ENCODE peak calls at places on chromosomes 6 and 20, in ten cellular contexts. V is ovary; B is tibial nerve; X is CD8-positive, alpha-beta T cell; S is MM.1S; T is upper lobe of right lung; N is PC-3; F is body of pancreas; L is heart left ventricle; U is dorsolateral prefrontal cortex. J is an unnamed sample.

GRCh38 chr6:141464490-141464889 is 668.2 kb upstream of the GJE1 start:
- DNase-seq in V (no peak), B (no peak), X (no peak), S (peak), T (no peak), N (peak), F (no peak), L (no peak), U (no peak), J (no peak)

GRCh38 chr20:31596831-31597482 is 8.1 kb upstream of the ID1 start:
- DNase-seq in V (no peak), B (no peak), X (no peak), S (no peak), T (no peak), N (no peak), F (no peak), L (no peak), U (no peak), J (no peak)

GRCh38 chr6:160420969-160421556 is 72.9 kb downstream of the SLC22A3 start:
- DNase-seq in V (peak), B (no peak), X (no peak), S (no peak), T (no peak), N (no peak), F (no peak), L (no peak), U (no peak), J (no peak)

GRCh38 chr6:107399927-107400326 is 59.4 kb downstream of the PDSS2 start:
- DNase-seq in V (no peak), B (no peak), X (no peak), S (no peak), T (no peak), N (no peak), F (no peak), L (no peak), U (no peak), J (no peak)

GRCh38 chr6:104527761-104528415 is 331.8 kb downstream of the HACE1 start:
- DNase-seq in V (no peak), B (no peak), X (no peak), S (peak), T (no peak), N (peak), F (peak), L (no peak), U (no peak), J (no peak)

GRCh38 chr6:26401389-26401986 is 587 bp upstream of the BTN3A1 start:
- DNase-seq in V (no peak), B (no peak), X (no peak), S (peak), T (no peak), N (no peak), F (no peak), L (no peak), U (no peak), J (no peak)

GRCh38 chr6:56843476-56844349 is 111.2 kb upstream of the BEND6 start:
- DNase-seq in V (peak), B (peak), X (peak), S (peak), T (peak), N (peak), F (peak), L (peak), U (peak), J (no peak)

GRCh38 chr6:157528931-157529653 is 148.1 kb downstream of the ZDHHC14 start:
- DNase-seq in V (no peak), B (peak), X (no peak), S (no peak), T (no peak), N (peak), F (no peak), L (no peak), U (no peak), J (no peak)

GRCh38 chr20:32433311-32434021 is 75.3 kb downstream of the ASXL1 start:
- DNase-seq in V (no peak), B (no peak), X (no peak), S (no peak), T (no peak), N (no peak), F (no peak), L (no peak), U (no peak), J (no peak)

GRCh38 chr6:108082539-108082938 is 8.0 kb upstream of the OSTM1 start:
- DNase-seq in V (no peak), B (no peak), X (no peak), S (no peak), T (no peak), N (no peak), F (no peak), L (no peak), U (no peak), J (no peak)

GRCh38 chr6:169837529-169838250 is 86.3 kb downstream of the ERMARD start:
- DNase-seq in V (no peak), B (no peak), X (no peak), S (no peak), T (no peak), N (no peak), F (no peak), L (no peak), U (no peak), J (no peak)

GRCh38 chr20:56722042-56722441 is 92.9 kb downstream of the TFAP2C start:
- DNase-seq in V (no peak), B (peak), X (no peak), S (no peak), T (no peak), N (no peak), F (no peak), L (peak), U (no peak), J (no peak)

GRCh38 chr6:16305788-16306187 is 67.4 kb downstream of the GMPR start:
- DNase-seq in V (no peak), B (no peak), X (no peak), S (no peak), T (no peak), N (no peak), F (no peak), L (no peak), U (no peak), J (no peak)
- H3K27ac ChIP-seq in V (no peak), B (no peak), X (no peak), S (no peak), T (no peak), N (no peak), F (no peak), L (no peak), U (no peak), J (no peak)

GRCh38 chr6:5619249-5619648 is 357.9 kb downstream of the FARS2 start:
- DNase-seq in V (no peak), B (no peak), X (peak), S (no peak), T (no peak), N (no peak), F (no peak), L (no peak), U (no peak), J (no peak)
- TF ChIP-seq CTCF in V (no peak), B (no peak), X (no peak), S (no peak), T (no peak), N (no peak), F (no peak), L (no peak), U (no peak), J (no peak)

GRCh38 chr6:167833396-167833763 is 6.7 kb downstream of the AFDN start:
- DNase-seq in V (no peak), B (no peak), X (no peak), S (no peak), T (no peak), N (no peak), F (no peak), L (no peak), U (no peak), J (no peak)
- H3K27ac ChIP-seq in V (no peak), B (no peak), X (no peak), S (no peak), T (peak), N (no peak), F (peak), L (no peak), U (no peak), J (no peak)

DNA sequence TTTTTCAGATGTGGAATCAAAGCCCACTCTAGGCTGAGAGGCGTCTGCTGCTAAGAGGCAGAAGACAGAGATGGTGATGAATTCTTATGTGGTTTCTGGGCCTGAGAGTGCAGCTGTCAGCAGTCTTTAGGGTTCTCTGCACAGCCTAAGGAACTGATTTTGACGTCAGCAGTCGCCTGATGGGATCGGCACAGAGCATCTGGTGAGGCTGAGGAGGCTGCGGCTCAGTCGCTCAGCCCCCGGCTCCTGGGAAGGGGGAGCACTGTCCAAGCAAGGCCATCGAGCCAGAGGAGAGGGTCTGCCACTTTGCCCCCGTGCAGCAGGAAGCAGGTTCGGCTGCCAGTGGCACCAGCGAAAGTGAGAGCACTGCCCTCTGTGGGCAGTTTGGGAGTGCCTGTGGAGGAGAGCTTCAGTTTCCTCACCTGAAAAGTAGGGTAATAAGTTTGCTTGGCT is 92.5 kb downstream of the TCP11 start:
- DNase-seq in V (peak), B (no peak), X (peak), S (peak), T (no peak), N (no peak), F (peak), L (peak), U (peak), J (no peak)
- TF ChIP-seq CTCF in V (no peak), B (no peak), X (peak), S (peak), T (peak), N (peak), F (no peak), L (no peak), U (peak), J (no peak)

GRCh38 chr6:32154514-32155161 is 697 bp downstream of the PPT2 start:
- DNase-seq in V (peak), B (peak), X (peak), S (peak), T (peak), N (peak), F (peak), L (peak), U (peak), J (no peak)
- H3K27ac ChIP-seq in V (peak), B (peak), X (peak), S (no peak), T (peak), N (peak), F (peak), L (peak), U (peak), J (peak)

DNA sequence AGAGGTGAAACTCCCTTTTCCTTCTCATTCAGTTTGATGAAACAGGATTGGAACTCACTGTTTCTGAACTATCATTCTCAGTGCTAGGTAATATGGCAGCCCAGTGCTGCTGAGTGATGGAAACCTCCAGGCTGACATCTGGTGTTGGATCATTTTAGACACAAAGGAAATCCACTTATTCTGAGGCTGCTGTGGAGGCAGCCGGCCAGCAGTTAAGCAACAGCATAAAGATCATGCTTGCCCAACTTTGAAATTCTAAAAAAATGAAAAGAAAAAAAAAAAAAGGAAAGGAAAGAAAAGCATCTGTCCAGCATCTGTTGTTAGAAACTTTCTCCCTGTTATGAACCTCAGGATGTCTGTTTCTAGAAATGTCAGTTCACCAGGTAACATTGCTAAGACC is 96.5 kb downstream of the RFPL4B start:
- DNase-seq in V (peak), B (peak), X (no peak), S (no peak), T (no peak), N (no peak), F (peak), L (peak), U (no peak), J (no peak)
- TF ChIP-seq CTCF in V (no peak), B (no peak), X (no peak), S (no peak), T (no peak), N (no peak), F (no peak), L (no peak), U (no peak), J (no peak)

GRCh38 chr6:3283241-3283640 is 24.5 kb downstream of the PSMG4 start:
- DNase-seq in V (no peak), B (no peak), X (no peak), S (no peak), T (peak), N (no peak), F (no peak), L (no peak), U (peak), J (no peak)

GRCh38 chr6:3282461-3283236 is 23.9 kb downstream of the PSMG4 start:
- DNase-seq in V (no peak), B (no peak), X (no peak), S (no peak), T (peak), N (no peak), F (peak), L (no peak), U (peak), J (no peak)

GRCh38 chr6:3280091-3280490 is 21.3 kb downstream of the PSMG4 start:
- DNase-seq in V (no peak), B (no peak), X (no peak), S (no peak), T (no peak), N (no peak), F (peak), L (no peak), U (peak), J (no peak)

GRCh38 chr6:3280866-3281465 is 22.2 kb downstream of the PSMG4 start:
- DNase-seq in V (no peak), B (no peak), X (no peak), S (no peak), T (peak), N (peak), F (peak), L (no peak), U (peak), J (no peak)

GRCh38 chr6:3281669-3282460 is 23.1 kb downstream of the PSMG4 start:
- DNase-seq in V (peak), B (no peak), X (no peak), S (no peak), T (peak), N (peak), F (peak), L (no peak), U (peak), J (no peak)
- H3K27ac ChIP-seq in V (no peak), B (peak), X (no peak), S (no peak), T (peak), N (peak), F (no peak), L (peak), U (peak), J (peak)

GRCh38 chr6:96202571-96202970 is 186.8 kb downstream of the FUT9 start:
- DNase-seq in V (no peak), B (no peak), X (no peak), S (no peak), T (no peak), N (no peak), F (no peak), L (no peak), U (no peak), J (no peak)
- TF ChIP-seq CTCF in V (no peak), B (no peak), X (no peak), S (no peak), T (no peak), N (no peak), F (no peak), L (no peak), U (no peak), J (no peak)

GRCh38 chr6:10722570-10722819 is 375 bp upstream of the TMEM14C start:
- DNase-seq in V (no peak), B (no peak), X (no peak), S (no peak), T (no peak), N (no peak), F (no peak), L (no peak), U (no peak), J (no peak)

GRCh38 chr6:10720229-10720959 is 2.5 kb upstream of the TMEM14C start:
- DNase-seq in V (peak), B (no peak), X (peak), S (peak), T (peak), N (peak), F (peak), L (peak), U (peak), J (no peak)

GRCh38 chr6:10722820-10723651 is at the start of gene TMEM14C:
- DNase-seq in V (peak), B (peak), X (peak), S (peak), T (peak), N (peak), F (peak), L (peak), U (peak), J (peak)

GRCh38 chr6:10721850-10722569 is 860 bp upstream of the TMEM14C start:
- DNase-seq in V (no peak), B (no peak), X (no peak), S (no peak), T (no peak), N (no peak), F (no peak), L (no peak), U (no peak), J (no peak)

GRCh38 chr6:10719386-10720228 is 3.3 kb upstream of the TMEM14C start:
- DNase-seq in V (peak), B (no peak), X (peak), S (peak), T (peak), N (peak), F (no peak), L (peak), U (no peak), J (no peak)
- H3K27ac ChIP-seq in V (peak), B (peak), X (peak), S (peak), T (peak), N (peak), F (peak), L (peak), U (no peak), J (peak)

J was measured in esophagus squamous epithelium.